ENCODE peak calls at places on chromosomes 5 and 9, in eight cellular contexts. I is stomach; Q is CD8-positive, alpha-beta memory T cell; M is IMR-90; O is keratinocyte; V is choroid plexus epithelial cell; G is cardiac fibroblast; C is lower leg skin. H is an unnamed sample.

GRCh38 chr5:35442916-35443639 is 174.6 kb upstream of the SPEF2 start:
- DNase-seq in I (no peak), V (peak), C (no peak), M (no peak), O (no peak), G (no peak), Q (no peak), H (no peak)

GRCh38 chr9:34669809-34670562 is 7.5 kb upstream of the CCL27 start:
- DNase-seq in Q (no peak), M (no peak), O (no peak), G (no peak), C (no peak), V (no peak), I (no peak), H (no peak)

GRCh38 chr5:121188849-121189248 is 662.8 kb upstream of the FTMT start:
- DNase-seq in I (no peak), Q (no peak), O (no peak), V (no peak), M (no peak), G (no peak), C (no peak), H (no peak)

GRCh38 chr5:55220433-55221185 is 6.5 kb downstream of the MCIDAS start:
- DNase-seq in O (no peak), I (peak), V (no peak), M (no peak), G (no peak), C (no peak), Q (no peak), H (no peak)

GRCh38 chr5:170420809-170421412 is 31.7 kb upstream of the KCNMB1 start:
- DNase-seq in Q (peak), G (peak), O (peak), M (peak), V (peak), C (peak), I (peak), H (peak)

GRCh38 chr5:61866930-61867329 is 439.1 kb upstream of the KIF2A start:
- DNase-seq in C (no peak), V (peak), I (no peak), Q (no peak), G (peak), M (peak), O (peak), H (no peak)

GRCh38 chr5:37715361-37715760 is 124.5 kb downstream of the GDNF start:
- DNase-seq in V (no peak), C (no peak), G (no peak), O (no peak), Q (no peak), I (no peak), M (peak), H (no peak)

GRCh38 chr5:74647096-74647495 is 6.6 kb upstream of the ENC1 start:
- DNase-seq in Q (no peak), V (no peak), M (no peak), O (no peak), I (no peak), C (no peak), G (no peak), H (no peak)

GRCh38 chr5:68950111-68950510 is 143.7 kb upstream of the SLC30A5 start:
- DNase-seq in C (no peak), O (no peak), G (no peak), I (no peak), V (no peak), Q (no peak), M (no peak), H (no peak)

GRCh38 chr5:67644221-67644920 is 447.8 kb upstream of the CD180 start:
- DNase-seq in V (no peak), M (no peak), Q (no peak), I (no peak), C (no peak), G (no peak), O (no peak), H (no peak)

GRCh38 chr9:71719585-71719984 is 48.7 kb downstream of the CEMIP2 start:
- DNase-seq in C (no peak), M (peak), G (peak), V (peak), O (no peak), I (no peak), Q (no peak), H (no peak)

DNA sequence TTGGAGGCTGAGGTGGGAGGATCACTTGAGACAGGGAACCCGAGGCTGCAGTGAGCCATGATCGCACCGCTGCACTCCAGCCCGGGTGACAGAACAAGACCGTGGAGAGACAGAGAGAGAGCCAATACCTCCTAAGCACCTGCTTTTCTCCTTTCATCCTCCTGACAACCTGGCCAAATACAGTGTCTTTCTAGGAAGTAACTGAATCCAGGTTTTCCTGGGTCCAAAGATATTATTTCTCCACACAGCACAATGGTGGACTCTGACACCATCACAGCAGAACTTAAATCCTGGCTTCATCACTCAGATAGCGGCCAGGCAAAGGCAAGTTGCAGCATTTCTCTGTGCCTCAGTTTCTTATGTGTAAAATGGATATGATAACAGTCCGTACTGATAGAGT is 21.9 kb downstream of the DUSP1 start:
- DNase-seq in Q (no peak), M (no peak), O (no peak), C (no peak), V (no peak), I (no peak), G (no peak), H (no peak)
- H3K4me3 ChIP-seq in Q (no peak), M (no peak), O (no peak), C (no peak), V (no peak), I (no peak), G (no peak), H (no peak)

GRCh38 chr5:158979749-158980521 is 119.8 kb downstream of the EBF1 start:
- DNase-seq in Q (no peak), O (no peak), C (peak), G (peak), I (peak), V (peak), M (peak), H (no peak)
- H3K4me3 ChIP-seq in Q (no peak), O (peak), C (no peak), G (peak), I (peak), V (peak), M (peak), H (peak)

GRCh38 chr9:19124430-19124793 is 2.9 kb downstream of the PLIN2 start:
- DNase-seq in G (no peak), M (no peak), O (no peak), V (no peak), I (no peak), C (no peak), Q (no peak), H (no peak)
- H3K4me3 ChIP-seq in G (peak), M (no peak), O (no peak), V (peak), I (no peak), C (no peak), Q (peak), H (peak)

GRCh38 chr5:14349029-14349428 is 205.9 kb downstream of the TRIO start:
- DNase-seq in V (no peak), O (no peak), G (no peak), C (no peak), I (no peak), Q (no peak), M (no peak), H (no peak)

GRCh38 chr5:14347522-14347921 is 204.4 kb downstream of the TRIO start:
- DNase-seq in Q (no peak), C (no peak), O (no peak), M (peak), G (no peak), V (no peak), I (no peak), H (no peak)

GRCh38 chr5:14351845-14352712 is 208.9 kb downstream of the TRIO start:
- DNase-seq in C (peak), Q (peak), G (peak), O (no peak), I (peak), V (peak), M (peak), H (peak)

GRCh38 chr5:14351086-14351661 is 208.0 kb downstream of the TRIO start:
- DNase-seq in O (no peak), C (no peak), M (no peak), G (no peak), Q (no peak), V (no peak), I (no peak), H (no peak)

GRCh38 chr5:14348142-14348541 is 205.0 kb downstream of the TRIO start:
- DNase-seq in I (no peak), O (no peak), M (peak), V (no peak), G (no peak), C (no peak), Q (no peak), H (no peak)
- H3K4me3 ChIP-seq in I (no peak), O (no peak), M (no peak), V (no peak), G (no peak), C (no peak), Q (no peak), H (no peak)

DNA sequence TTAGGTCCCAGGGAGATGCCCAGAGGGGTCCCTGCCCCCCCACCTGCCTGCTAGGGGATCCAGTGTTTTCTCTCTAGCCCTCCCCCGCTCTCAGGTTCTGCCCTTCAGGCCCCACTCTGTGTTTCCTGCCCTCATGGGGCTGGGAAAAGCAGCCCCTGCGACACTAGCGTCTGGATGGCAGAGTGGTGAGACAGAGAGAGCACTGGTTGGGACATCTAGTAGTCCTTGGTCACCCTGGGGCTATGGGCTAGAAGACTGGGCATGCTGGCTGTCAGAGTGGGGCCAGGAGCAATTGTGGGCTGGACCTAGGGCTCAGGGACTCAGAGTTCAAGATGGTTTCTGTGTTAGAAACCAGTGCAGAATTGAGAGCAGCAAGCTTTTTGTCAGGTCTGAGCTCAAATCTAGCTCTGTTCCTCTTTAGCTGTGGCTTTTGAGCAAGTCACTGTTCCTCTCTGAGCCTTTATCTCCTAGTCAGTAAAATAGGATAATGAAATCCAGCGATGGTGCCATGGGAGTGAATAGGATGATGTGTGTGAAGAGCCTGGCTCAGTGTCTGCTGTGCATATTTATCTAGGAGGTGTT is 39.0 kb downstream of the RGS3 start:
- DNase-seq in Q (no peak), I (no peak), C (no peak), M (no peak), V (no peak), G (no peak), O (no peak), H (no peak)
- H3K4me3 ChIP-seq in Q (no peak), I (peak), C (no peak), M (no peak), V (no peak), G (peak), O (no peak), H (peak)

GRCh38 chr9:126615251-126615790 is 1.6 kb downstream of the LMX1B start:
- DNase-seq in I (peak), Q (peak), V (peak), C (no peak), M (peak), G (peak), O (no peak), H (no peak)
- H3K4me3 ChIP-seq in I (no peak), Q (no peak), V (no peak), C (no peak), M (no peak), G (no peak), O (no peak), H (peak)

GRCh38 chr5:73624888-73625287 is 1.1 kb upstream of the ARHGEF28 start:
- DNase-seq in G (no peak), M (no peak), C (no peak), Q (no peak), O (no peak), I (no peak), V (no peak), H (no peak)
- H3K4me3 ChIP-seq in G (no peak), M (no peak), C (no peak), Q (no peak), O (no peak), I (no peak), V (no peak), H (peak)

GRCh38 chr5:140342287-140342686 is 4.1 kb downstream of the HBEGF start:
- DNase-seq in I (no peak), M (no peak), V (no peak), G (no peak), O (no peak), Q (no peak), C (no peak), H (no peak)

GRCh38 chr5:140341591-140341990 is 4.8 kb downstream of the HBEGF start:
- DNase-seq in G (no peak), I (no peak), Q (no peak), V (no peak), C (no peak), O (no peak), M (no peak), H (peak)

GRCh38 chr5:140340605-140341004 is 5.8 kb downstream of the HBEGF start:
- DNase-seq in I (no peak), V (no peak), Q (no peak), M (no peak), O (no peak), C (no peak), G (no peak), H (no peak)

GRCh38 chr5:140344683-140345423 is 1.6 kb downstream of the HBEGF start:
- DNase-seq in I (peak), Q (no peak), C (no peak), V (no peak), O (no peak), G (no peak), M (peak), H (no peak)

DNA sequence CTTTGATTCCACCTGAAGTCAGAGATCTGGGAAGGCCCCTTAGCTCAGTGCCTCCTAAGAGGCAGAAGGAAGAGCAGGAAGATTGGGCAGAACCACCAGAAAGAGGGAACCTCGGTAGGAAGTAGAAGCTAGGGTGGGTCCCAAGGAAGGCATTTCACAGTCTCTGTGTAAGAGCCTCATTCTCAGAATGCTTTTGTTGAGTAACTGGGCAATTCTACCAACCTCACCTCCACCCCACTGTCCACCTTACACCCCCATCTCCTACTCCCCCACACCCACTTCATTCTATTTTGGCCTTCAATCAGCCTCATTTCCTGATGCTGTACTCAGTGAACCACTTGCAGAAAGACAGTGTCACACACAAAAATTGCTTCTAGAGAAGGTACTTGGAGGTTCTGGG is 3.5 kb downstream of the HBEGF start:
- DNase-seq in V (no peak), C (no peak), Q (no peak), M (no peak), O (no peak), I (no peak), G (no peak), H (no peak)
- H3K4me3 ChIP-seq in V (no peak), C (no peak), Q (no peak), M (no peak), O (no peak), I (no peak), G (no peak), H (no peak)

GRCh38 chr5:138238034-138238433 is 24.9 kb upstream of the CDC23 start:
- DNase-seq in I (no peak), G (no peak), Q (no peak), O (no peak), C (no peak), M (no peak), V (no peak), H (no peak)
- H3K4me3 ChIP-seq in I (no peak), G (no peak), Q (no peak), O (no peak), C (no peak), M (no peak), V (no peak), H (no peak)

GRCh38 chr9:37187713-37188439 is 67.5 kb downstream of the ZCCHC7 start:
- DNase-seq in V (peak), I (no peak), C (no peak), M (peak), O (no peak), G (no peak), Q (no peak), H (no peak)
- H3K4me3 ChIP-seq in V (no peak), I (no peak), C (no peak), M (no peak), O (no peak), G (no peak), Q (no peak), H (no peak)

H was measured in ascending aorta.